ENCODE peak calls at places on chromosomes 16 and 17, in nine cellular contexts. One of them, this sample, is unnamed.

GRCh38 chr17:38510424-38511125 is 82.3 kb downstream of the ARHGAP23 start:
- DNase-seq in CD4-positive, alpha-beta T cell: no peak
- DNase-seq in A549: no peak
- DNase-seq in neural progenitor cell: peak; percentile 94
- DNase-seq in breast epithelium: no peak
- DNase-seq in body of pancreas: peak; percentile 35
- DNase-seq in PC-9: no peak
- DNase-seq in cardiac muscle cell: peak; percentile 81
- DNase-seq in prostate gland: no peak
- DNase-seq in this sample: no peak

GRCh38 chr17:70552982-70553334 is 383.6 kb downstream of the KCNJ2 start:
- DNase-seq in prostate gland: no peak
- DNase-seq in CD4-positive, alpha-beta T cell: no peak
- DNase-seq in A549: no peak
- DNase-seq in breast epithelium: no peak
- DNase-seq in cardiac muscle cell: no peak
- DNase-seq in PC-9: no peak
- DNase-seq in neural progenitor cell: peak; percentile 9
- DNase-seq in body of pancreas: no peak
- DNase-seq in this sample: no peak

GRCh38 chr16:67562918-67563707 is 787 bp downstream of the CTCF start:
- DNase-seq in prostate gland: peak; percentile 39
- DNase-seq in PC-9: no peak
- DNase-seq in breast epithelium: no peak
- DNase-seq in cardiac muscle cell: peak; percentile 90
- DNase-seq in CD4-positive, alpha-beta T cell: peak; percentile 57
- DNase-seq in body of pancreas: peak; percentile 70
- DNase-seq in neural progenitor cell: peak; percentile 92
- DNase-seq in A549: peak; percentile 57
- DNase-seq in this sample: no peak

GRCh38 chr17:82239926-82240505 is 11.2 kb downstream of the SLC16A3 start:
- DNase-seq in neural progenitor cell: no peak
- DNase-seq in PC-9: no peak
- DNase-seq in CD4-positive, alpha-beta T cell: no peak
- DNase-seq in A549: no peak
- DNase-seq in breast epithelium: no peak
- DNase-seq in body of pancreas: no peak
- DNase-seq in cardiac muscle cell: no peak
- DNase-seq in prostate gland: no peak
- DNase-seq in this sample: no peak

GRCh38 chr17:42358434-42358833 is 29.8 kb downstream of the STAT3 start:
- DNase-seq in PC-9: no peak
- DNase-seq in cardiac muscle cell: no peak
- DNase-seq in breast epithelium: no peak
- DNase-seq in A549: no peak
- DNase-seq in neural progenitor cell: no peak
- DNase-seq in prostate gland: no peak
- DNase-seq in body of pancreas: no peak
- DNase-seq in CD4-positive, alpha-beta T cell: no peak
- DNase-seq in this sample: no peak

GRCh38 chr16:84907046-84907445 is 87.3 kb downstream of the CRISPLD2 start:
- DNase-seq in breast epithelium: no peak
- DNase-seq in body of pancreas: no peak
- DNase-seq in PC-9: no peak
- DNase-seq in cardiac muscle cell: no peak
- DNase-seq in CD4-positive, alpha-beta T cell: no peak
- DNase-seq in A549: no peak
- DNase-seq in neural progenitor cell: no peak
- DNase-seq in prostate gland: no peak
- DNase-seq in this sample: no peak

GRCh38 chr16:89133457-89134127 is 38.0 kb upstream of the CDH15 start:
- DNase-seq in breast epithelium: no peak
- DNase-seq in body of pancreas: no peak
- DNase-seq in CD4-positive, alpha-beta T cell: no peak
- DNase-seq in PC-9: no peak
- DNase-seq in prostate gland: no peak
- DNase-seq in neural progenitor cell: no peak
- DNase-seq in A549: no peak
- DNase-seq in cardiac muscle cell: no peak
- DNase-seq in this sample: no peak

GRCh38 chr16:85615014-85615851 is 2.1 kb downstream of the GSE1 start:
- DNase-seq in breast epithelium: peak; percentile 93
- DNase-seq in A549: peak; percentile 66
- DNase-seq in body of pancreas: peak; percentile 92
- DNase-seq in neural progenitor cell: peak; percentile 86
- DNase-seq in cardiac muscle cell: peak; percentile 75
- DNase-seq in PC-9: peak; percentile 92
- DNase-seq in CD4-positive, alpha-beta T cell: no peak
- DNase-seq in prostate gland: peak; percentile 80
- DNase-seq in this sample: no peak

GRCh38 chr17:81821603-81822311 is 11.3 kb downstream of the MCRIP1 start:
- DNase-seq in A549: peak; percentile 85
- DNase-seq in neural progenitor cell: no peak
- DNase-seq in breast epithelium: peak; percentile 88
- DNase-seq in prostate gland: peak; percentile 92
- DNase-seq in body of pancreas: peak; percentile 96
- DNase-seq in cardiac muscle cell: peak; percentile 69
- DNase-seq in CD4-positive, alpha-beta T cell: no peak
- DNase-seq in PC-9: no peak
- DNase-seq in this sample: no peak

GRCh38 chr16:10616744-10617640 is 36.6 kb upstream of the EMP2 start:
- DNase-seq in prostate gland: peak; percentile 85
- DNase-seq in PC-9: peak; percentile 63
- DNase-seq in body of pancreas: no peak
- DNase-seq in cardiac muscle cell: peak; percentile 77
- DNase-seq in breast epithelium: peak; percentile 90
- DNase-seq in neural progenitor cell: peak; percentile 36
- DNase-seq in CD4-positive, alpha-beta T cell: no peak
- DNase-seq in A549: peak; percentile 29
- DNase-seq in this sample: no peak

GRCh38 chr17:60390223-60390622 is 1.7 kb downstream of the USP32 start:
- DNase-seq in body of pancreas: peak; percentile 23
- DNase-seq in neural progenitor cell: no peak
- DNase-seq in breast epithelium: no peak
- DNase-seq in CD4-positive, alpha-beta T cell: no peak
- DNase-seq in A549: no peak
- DNase-seq in PC-9: peak; percentile 73
- DNase-seq in cardiac muscle cell: no peak
- DNase-seq in prostate gland: no peak
- DNase-seq in this sample: no peak

GRCh38 chr16:1548727-1549126 is 15.3 kb downstream of the TMEM204 start:
- DNase-seq in breast epithelium: no peak
- DNase-seq in A549: no peak
- DNase-seq in CD4-positive, alpha-beta T cell: no peak
- DNase-seq in PC-9: no peak
- DNase-seq in body of pancreas: no peak
- DNase-seq in neural progenitor cell: no peak
- DNase-seq in prostate gland: peak; percentile 84
- DNase-seq in cardiac muscle cell: no peak
- DNase-seq in this sample: no peak

GRCh38 chr17:10072086-10072485 is 126.3 kb downstream of the GAS7 start:
- DNase-seq in PC-9: no peak
- DNase-seq in cardiac muscle cell: no peak
- DNase-seq in body of pancreas: no peak
- DNase-seq in prostate gland: no peak
- DNase-seq in CD4-positive, alpha-beta T cell: no peak
- DNase-seq in breast epithelium: no peak
- DNase-seq in A549: no peak
- DNase-seq in neural progenitor cell: no peak
- DNase-seq in this sample: no peak

GRCh38 chr17:83046759-83047478 is 32.5 kb upstream of the METRNL start:
- DNase-seq in cardiac muscle cell: no peak
- DNase-seq in neural progenitor cell: no peak
- DNase-seq in PC-9: no peak
- DNase-seq in prostate gland: no peak
- DNase-seq in body of pancreas: no peak
- DNase-seq in A549: no peak
- DNase-seq in breast epithelium: no peak
- DNase-seq in CD4-positive, alpha-beta T cell: no peak
- DNase-seq in this sample: no peak

GRCh38 chr17:41402161-41402560 is 4.8 kb upstream of the KRT31 start:
- DNase-seq in prostate gland: no peak
- DNase-seq in A549: no peak
- DNase-seq in body of pancreas: no peak
- DNase-seq in cardiac muscle cell: no peak
- DNase-seq in CD4-positive, alpha-beta T cell: no peak
- DNase-seq in PC-9: no peak
- DNase-seq in neural progenitor cell: no peak
- DNase-seq in breast epithelium: no peak
- DNase-seq in this sample: no peak

GRCh38 chr17:66523378-66524174 is 221.2 kb downstream of the PRKCA start:
- DNase-seq in neural progenitor cell: no peak
- DNase-seq in A549: no peak
- DNase-seq in PC-9: no peak
- DNase-seq in breast epithelium: no peak
- DNase-seq in body of pancreas: no peak
- DNase-seq in CD4-positive, alpha-beta T cell: no peak
- DNase-seq in prostate gland: no peak
- DNase-seq in cardiac muscle cell: no peak
- DNase-seq in this sample: no peak

GRCh38 chr16:31267332-31268032 is 7.7 kb downstream of the ITGAM start:
- DNase-seq in cardiac muscle cell: no peak
- DNase-seq in breast epithelium: no peak
- DNase-seq in body of pancreas: no peak
- DNase-seq in PC-9: peak; percentile 42
- DNase-seq in CD4-positive, alpha-beta T cell: no peak
- DNase-seq in prostate gland: no peak
- DNase-seq in A549: no peak
- DNase-seq in neural progenitor cell: no peak
- DNase-seq in this sample: no peak

DNA sequence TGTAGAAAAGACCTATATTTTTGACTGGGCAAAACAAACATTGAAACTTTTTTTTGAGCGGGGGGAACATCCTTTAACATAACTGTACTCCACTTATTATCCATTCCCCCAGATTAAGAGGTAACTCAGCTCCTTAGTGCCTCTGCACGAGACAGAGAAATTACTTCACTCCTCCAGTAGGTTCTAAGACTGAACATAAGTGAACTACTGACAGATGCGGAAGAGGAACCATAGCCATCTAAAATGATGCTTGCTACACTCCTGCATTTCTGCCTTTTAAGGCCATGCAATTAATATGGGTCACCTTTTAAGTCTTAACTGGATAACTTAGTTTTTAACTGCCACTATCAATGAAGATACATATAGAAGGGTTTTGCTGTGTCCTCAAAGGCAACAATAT is 9.5 kb downstream of the CRYBA1 start:
- DNase-seq in CD4-positive, alpha-beta T cell: no peak
- DNase-seq in PC-9: no peak
- DNase-seq in A549: no peak
- DNase-seq in neural progenitor cell: no peak
- DNase-seq in cardiac muscle cell: no peak
- DNase-seq in body of pancreas: no peak
- DNase-seq in breast epithelium: no peak
- DNase-seq in prostate gland: no peak
- DNase-seq in this sample: no peak
- H3K27ac ChIP-seq in CD4-positive, alpha-beta T cell: no peak overlapping the region
- H3K27ac ChIP-seq in PC-9: peak overlapping the region; percentile 17
- H3K27ac ChIP-seq in A549: no peak overlapping the region
- H3K27ac ChIP-seq in neural progenitor cell: peak overlapping the region; percentile 17
- H3K27ac ChIP-seq in cardiac muscle cell: no peak overlapping the region
- H3K27ac ChIP-seq in body of pancreas: peak overlapping the region; percentile 78
- H3K27ac ChIP-seq in breast epithelium: no peak overlapping the region
- H3K27ac ChIP-seq in prostate gland: no peak overlapping the region
- H3K27ac ChIP-seq in this sample: no peak overlapping the region

DNA sequence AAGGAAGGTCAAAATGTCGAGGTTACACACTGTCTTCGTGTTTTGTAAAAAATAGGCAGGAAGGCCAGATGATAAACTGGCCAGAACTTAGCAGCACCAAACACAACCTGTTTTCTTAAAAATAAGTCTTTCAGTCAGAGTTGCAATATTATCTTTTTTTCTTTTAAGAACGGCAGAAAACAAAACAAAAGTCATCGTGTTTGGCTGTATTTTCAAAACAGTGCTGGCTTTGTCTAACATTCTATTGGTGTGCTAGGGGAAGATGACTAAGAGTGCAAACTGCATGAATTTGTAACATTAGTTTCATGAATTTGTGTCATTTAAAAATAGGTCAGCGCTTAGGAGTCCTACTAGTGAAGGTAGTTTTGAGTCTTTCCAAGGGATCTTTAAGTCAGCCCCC is 5.3 kb downstream of the MAF start:
- DNase-seq in breast epithelium: no peak
- DNase-seq in body of pancreas: no peak
- DNase-seq in A549: no peak
- DNase-seq in prostate gland: no peak
- DNase-seq in cardiac muscle cell: no peak
- DNase-seq in CD4-positive, alpha-beta T cell: no peak
- DNase-seq in PC-9: no peak
- DNase-seq in neural progenitor cell: no peak
- DNase-seq in this sample: no peak
- H3K27ac ChIP-seq in breast epithelium: peak overlapping the region; percentile 91
- H3K27ac ChIP-seq in body of pancreas: peak overlapping the region; percentile 46
- H3K27ac ChIP-seq in A549: no peak overlapping the region
- H3K27ac ChIP-seq in prostate gland: peak overlapping the region; percentile 84
- H3K27ac ChIP-seq in cardiac muscle cell: no peak overlapping the region
- H3K27ac ChIP-seq in CD4-positive, alpha-beta T cell: no peak overlapping the region
- H3K27ac ChIP-seq in PC-9: no peak overlapping the region
- H3K27ac ChIP-seq in neural progenitor cell: no peak overlapping the region
- H3K27ac ChIP-seq in this sample: no peak overlapping the region

DNA sequence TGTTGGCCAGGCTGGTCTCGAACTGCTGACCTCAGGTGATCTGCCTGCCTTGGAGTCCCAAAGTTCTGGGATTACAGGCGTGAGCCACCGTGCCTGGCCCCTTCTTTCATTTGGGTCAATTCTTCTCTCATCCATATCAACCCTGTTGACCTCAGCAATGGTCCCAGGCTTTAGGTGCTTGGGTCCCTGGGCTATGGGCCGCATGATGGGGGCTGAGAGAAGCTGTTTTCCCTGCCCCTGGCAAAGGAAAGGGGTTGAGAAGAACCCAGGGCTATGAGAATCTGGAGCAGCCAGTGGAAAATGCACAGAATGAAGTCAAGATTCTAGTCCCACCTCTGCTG is 90.2 kb upstream of the TOB1 start:
- DNase-seq in CD4-positive, alpha-beta T cell: no peak
- DNase-seq in body of pancreas: no peak
- DNase-seq in breast epithelium: no peak
- DNase-seq in prostate gland: no peak
- DNase-seq in neural progenitor cell: no peak
- DNase-seq in PC-9: peak; percentile 20
- DNase-seq in cardiac muscle cell: no peak
- DNase-seq in A549: no peak
- DNase-seq in this sample: no peak
- H3K27ac ChIP-seq in CD4-positive, alpha-beta T cell: no peak overlapping the region
- H3K27ac ChIP-seq in body of pancreas: peak overlapping the region; percentile 62
- H3K27ac ChIP-seq in breast epithelium: no peak overlapping the region
- H3K27ac ChIP-seq in prostate gland: no peak overlapping the region
- H3K27ac ChIP-seq in neural progenitor cell: no peak overlapping the region
- H3K27ac ChIP-seq in PC-9: no peak overlapping the region
- H3K27ac ChIP-seq in cardiac muscle cell: no peak overlapping the region
- H3K27ac ChIP-seq in A549: peak overlapping the region; percentile 81
- H3K27ac ChIP-seq in this sample: no peak overlapping the region

DNA sequence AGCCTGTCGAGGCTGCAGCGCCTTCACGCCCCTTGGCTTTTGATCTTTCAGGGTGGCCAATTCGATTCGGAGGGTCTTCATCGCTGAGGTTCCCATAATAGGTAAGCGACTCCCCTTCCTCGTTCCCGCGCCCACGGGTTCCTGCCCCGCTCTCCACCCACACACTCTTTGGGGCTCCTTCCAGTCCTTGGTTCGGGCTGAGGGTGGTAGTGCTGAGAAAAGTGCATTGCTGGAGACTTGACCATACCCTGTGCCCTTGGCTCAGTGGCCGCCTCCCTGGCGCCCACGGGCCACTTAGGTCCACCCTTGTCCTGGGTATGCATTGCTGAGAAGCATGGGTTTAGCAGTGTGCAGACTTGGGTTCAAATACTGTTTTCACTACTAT is 491 bp downstream of the POLR2C start:
- DNase-seq in A549: no peak
- DNase-seq in CD4-positive, alpha-beta T cell: no peak
- DNase-seq in prostate gland: no peak
- DNase-seq in cardiac muscle cell: peak; percentile 19
- DNase-seq in PC-9: no peak
- DNase-seq in body of pancreas: no peak
- DNase-seq in neural progenitor cell: peak; percentile 43
- DNase-seq in breast epithelium: no peak
- DNase-seq in this sample: no peak
- H3K27ac ChIP-seq in A549: peak overlapping the region; percentile 97
- H3K27ac ChIP-seq in CD4-positive, alpha-beta T cell: peak overlapping the region; percentile 52
- H3K27ac ChIP-seq in prostate gland: peak overlapping the region; percentile 81
- H3K27ac ChIP-seq in cardiac muscle cell: peak overlapping the region; percentile 80
- H3K27ac ChIP-seq in PC-9: no peak overlapping the region
- H3K27ac ChIP-seq in body of pancreas: peak overlapping the region; percentile 79
- H3K27ac ChIP-seq in neural progenitor cell: no peak overlapping the region
- H3K27ac ChIP-seq in breast epithelium: peak overlapping the region; percentile 93
- H3K27ac ChIP-seq in this sample: no peak overlapping the region